ENCODE peak calls at places on chromosomes 4 and X, in five cellular contexts. R is tibial artery, I is sigmoid colon, B is thyroid gland, U is psoas muscle. P is an unnamed sample. For H3K27me3 and H3K4me1, the result is how much of the 10 kb centered on the place peaks cover.

GRCh38 chr4:39255916-39256315 is 73.6 kb downstream of the WDR19 start:
- DNase-seq in R (no peak), U (no peak), B (no peak), I (no peak), P (no peak)

GRCh38 chr4:4950891-4951290 is 68.4 kb downstream of the CYTL1 start:
- DNase-seq in I (no peak), B (no peak), U (no peak), R (peak), P (no peak)

GRCh38 chr4:185106353-185106752 is 36.7 kb upstream of the SLC25A4 start:
- DNase-seq in I (no peak), B (no peak), U (no peak), R (no peak), P (no peak)

GRCh38 chrX:136752796-136753195 is 27.9 kb downstream of the ARHGEF6 start:
- DNase-seq in U (peak), B (no peak), I (no peak), R (peak), P (no peak)

GRCh38 chr4:143667461-143667860 is 33.0 kb downstream of the FREM3 start:
- DNase-seq in B (peak), I (peak), R (peak), U (no peak), P (no peak)

GRCh38 chr4:122827258-122827887 is 742 bp downstream of the FGF2 start:
- DNase-seq in R (no peak), U (peak), B (peak), I (peak), P (no peak)

GRCh38 chrX:103453655-103454054 is 65.6 kb downstream of the RAB40A start:
- DNase-seq in I (no peak), B (no peak), U (no peak), R (no peak), P (no peak)

GRCh38 chr4:155769092-155769491 is 10.3 kb downstream of the GUCY1B1 start:
- DNase-seq in U (no peak), R (no peak), I (no peak), B (no peak), P (no peak)

GRCh38 chr4:5773271-5773555 is 62.2 kb downstream of the EVC start:
- DNase-seq in I (peak), U (no peak), B (no peak), R (no peak), P (peak)

GRCh38 chr4:2330119-2331042 is 68.5 kb upstream of the MXD4 start:
- DNase-seq in B (no peak), R (no peak), I (no peak), U (no peak), P (no peak)

GRCh38 chr4:55124337-55125076 is 888 bp downstream of the KDR start:
- DNase-seq in I (no peak), U (no peak), R (no peak), B (peak), P (no peak)

GRCh38 chrX:48794340-48794920 is 7.4 kb upstream of the HDAC6 start:
- DNase-seq in I (no peak), B (no peak), R (no peak), U (no peak), P (no peak)

GRCh38 chrX:48793935-48794334 is 7.5 kb downstream of the GATA1 start:
- DNase-seq in U (no peak), I (no peak), B (no peak), R (no peak), P (no peak)

GRCh38 chrX:48792219-48792618 is 5.8 kb downstream of the GATA1 start:
- DNase-seq in B (no peak), U (no peak), I (no peak), R (no peak), P (no peak)

GRCh38 chrX:48798318-48798717 is 3.5 kb upstream of the HDAC6 start:
- DNase-seq in R (no peak), U (no peak), B (no peak), I (no peak), P (no peak)

GRCh38 chrX:48794993-48795501 is 6.8 kb upstream of the HDAC6 start:
- DNase-seq in I (no peak), U (no peak), R (no peak), B (no peak), P (no peak)
- H3K27me3 ChIP-seq in I (under half), U (under half), R (under half), B (under half), P (under half)

GRCh38 chr4:53281438-53281837 is 84.4 kb downstream of the SCFD2 start:
- DNase-seq in B (no peak), I (no peak), R (no peak), U (no peak), P (no peak)
- H3K4me1 ChIP-seq in B (under half), I (under half), R (under half), U (under half), P (under half)

GRCh38 chr4:107035711-107036601 is at the start of gene DKK2:
- DNase-seq in U (peak), R (peak), B (peak), I (peak), P (no peak)
- H3K27me3 ChIP-seq in U (under half), R (under half), B (under half), I (under half), P (half or more)

GRCh38 chr4:88738146-88738545 is 40.5 kb upstream of the NAP1L5 start:
- DNase-seq in B (no peak), I (no peak), R (no peak), U (peak), P (no peak)
- H3K4me1 ChIP-seq in B (half or more), I (under half), R (half or more), U (under half), P (under half)

GRCh38 chrX:71111141-71111843 is at the start of gene IL2RG:
- DNase-seq in U (no peak), I (no peak), B (no peak), R (no peak), P (no peak)

GRCh38 chrX:71107245-71107644 is 705 bp upstream of the CXorf65 start:
- DNase-seq in U (no peak), R (no peak), I (no peak), B (no peak), P (no peak)

GRCh38 chrX:71117358-71117757 is 1.0 kb upstream of the MED12 start:
- DNase-seq in U (no peak), I (no peak), B (no peak), R (no peak), P (no peak)

GRCh38 chrX:71107762-71108360 is 1.3 kb upstream of the CXorf65 start:
- DNase-seq in U (no peak), B (no peak), R (no peak), I (no peak), P (no peak)

GRCh38 chrX:71111851-71112468 is 583 bp upstream of the IL2RG start:
- DNase-seq in R (no peak), B (no peak), I (no peak), U (no peak), P (no peak)
- H3K27me3 ChIP-seq in R (under half), B (under half), I (under half), U (under half), P (under half)

P was measured in RWPE2.